ENCODE peak calls at places on chromosomes 11 and 22, in ten cellular contexts. J is CD8-positive, alpha-beta T cell; D is left ventricle myocardium inferior; V is cardiac fibroblast; A is LNCaP clone FGC; G is brain microvascular endothelial cell; W is lower lobe of right lung; H is transverse colon; Y is astrocyte of the spinal cord; T is spleen. M is an unnamed sample.

GRCh38 chr11:117643606-117644300 is 153.3 kb downstream of the DSCAML1 start:
- DNase-seq in H (no peak), G (no peak), D (no peak), W (no peak), Y (no peak), V (no peak), J (no peak), T (peak; percentile 24), A (no peak), M (no peak)

GRCh38 chr11:80637011-80637410 is 1196.2 kb upstream of the TENM4 start:
- DNase-seq in V (no peak), A (no peak), Y (no peak), J (no peak), G (no peak), W (no peak), H (no peak), D (no peak), T (no peak), M (no peak)

GRCh38 chr11:114152162-114152561 is 92.7 kb downstream of the ZBTB16 start:
- DNase-seq in D (no peak), V (no peak), A (no peak), H (no peak), G (no peak), Y (no peak), J (no peak), W (no peak), T (no peak), M (no peak)

GRCh38 chr11:116955949-116956348 is 118.5 kb upstream of the APOA1 start:
- DNase-seq in G (no peak), D (no peak), A (no peak), V (no peak), H (no peak), W (no peak), J (no peak), T (no peak), Y (no peak), M (no peak)

GRCh38 chr11:1762537-1763302 is 1.0 kb downstream of the CTSD start:
- DNase-seq in W (peak; percentile 73), J (no peak), A (peak; percentile 41), G (no peak), V (no peak), D (peak; percentile 61), T (peak; percentile 83), Y (no peak), H (peak; percentile 91), M (peak; percentile 79)

GRCh38 chr11:56533054-56533740 is 9.9 kb downstream of the OR5M11 start:
- DNase-seq in J (no peak), D (no peak), T (no peak), W (no peak), G (no peak), V (no peak), H (peak; percentile 24), Y (no peak), A (peak; percentile 75), M (no peak)

GRCh38 chr11:2415171-2415570 is 14.6 kb downstream of the TSSC4 start:
- DNase-seq in J (no peak), D (no peak), W (no peak), G (no peak), V (no peak), T (no peak), A (no peak), Y (no peak), H (no peak), M (no peak)

GRCh38 chr11:15258433-15259350 is 144.0 kb downstream of the INSC start:
- DNase-seq in D (no peak), G (peak; percentile 23), T (no peak), H (no peak), V (peak; percentile 32), A (peak; percentile 67), Y (peak; percentile 54), J (no peak), W (no peak), M (peak; percentile 26)

GRCh38 chr11:65651589-65652510 is 10.9 kb downstream of the RELA start:
- DNase-seq in W (peak; percentile 75), Y (peak; percentile 33), V (peak; percentile 52), J (no peak), A (peak; percentile 83), D (peak; percentile 36), H (peak; percentile 82), T (peak; percentile 88), G (no peak), M (no peak)

GRCh38 chr22:23068096-23068831 is 2.1 kb upstream of the GNAZ start:
- DNase-seq in A (no peak), H (peak; percentile 6), G (no peak), W (peak; percentile 43), V (no peak), J (no peak), Y (no peak), D (no peak), T (peak; percentile 58), M (no peak)

GRCh38 chr11:86809561-86809960 is 9.2 kb downstream of the PRSS23 start:
- DNase-seq in Y (no peak), A (no peak), H (no peak), V (no peak), G (no peak), D (no peak), T (no peak), J (no peak), W (no peak), M (no peak)

GRCh38 chr11:64056213-64056785 is 20.6 kb downstream of the FLRT1 start:
- DNase-seq in V (no peak), J (no peak), W (no peak), T (no peak), Y (no peak), G (no peak), A (no peak), D (no peak), H (no peak), M (no peak)

GRCh38 chr11:99117603-99118002 is 96.9 kb downstream of the CNTN5 start:
- DNase-seq in W (no peak), T (no peak), D (no peak), V (no peak), A (no peak), H (no peak), J (no peak), Y (no peak), G (no peak), M (no peak)
- TF ChIP-seq CTCF in W (no peak), T (no peak), D (no peak), V (no peak), A (no peak), H (no peak), J (no peak), Y (no peak), G (peak; percentile 2), M (no peak)

DNA sequence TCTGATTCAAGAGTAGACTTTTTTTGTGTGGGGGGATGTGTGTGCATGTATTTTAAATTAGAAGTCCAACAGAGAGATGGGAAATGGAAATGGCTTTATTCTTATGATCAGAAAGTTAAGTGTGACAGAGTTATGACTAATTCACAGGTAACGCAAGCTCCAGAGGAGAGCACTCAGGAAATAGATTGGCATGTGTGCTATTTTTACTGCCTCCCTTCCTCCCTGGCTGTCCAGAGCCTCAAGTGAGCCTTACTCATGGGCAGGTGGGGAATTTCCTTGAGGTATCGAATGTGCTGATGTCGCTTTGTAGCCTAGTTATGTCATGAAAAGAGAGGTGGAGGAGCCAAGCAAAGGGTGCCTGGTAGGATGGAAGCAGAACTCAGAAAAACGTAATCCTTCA is 70.3 kb upstream of the BDNF start:
- DNase-seq in H (no peak), V (peak; percentile 1), G (no peak), W (no peak), Y (no peak), J (no peak), T (no peak), D (no peak), A (no peak), M (no peak)
- H3K4me3 ChIP-seq in H (no peak overlapping the region), V (no peak overlapping the region), G (no peak overlapping the region), W (no peak overlapping the region), Y (no peak overlapping the region), J (no peak overlapping the region), T (no peak overlapping the region), D (no peak overlapping the region), A (no peak overlapping the region), M (no peak overlapping the region)

GRCh38 chr11:11078344-11078743 is 220.5 kb upstream of the ZBED5 start:
- DNase-seq in V (peak; percentile 17), W (no peak), D (no peak), J (no peak), A (no peak), G (peak; percentile 10), H (no peak), T (no peak), Y (peak; percentile 2), M (no peak)
- TF ChIP-seq CTCF in V (no peak), W (no peak), D (no peak), J (no peak), A (no peak), G (peak; percentile 22), H (no peak), T (no peak), Y (no peak), M (no peak)

GRCh38 chr11:9748361-9748970 is 84.6 kb downstream of the SWAP70 start:
- DNase-seq in A (peak; percentile 56), V (peak; percentile 88), W (peak; percentile 68), J (peak; percentile 55), Y (peak; percentile 81), G (peak; percentile 76), H (peak; percentile 57), D (no peak), T (no peak), M (peak; percentile 78)

GRCh38 chr11:9747229-9747628 is 83.4 kb downstream of the SWAP70 start:
- DNase-seq in V (no peak), T (no peak), D (no peak), J (no peak), H (no peak), A (no peak), G (no peak), W (no peak), Y (no peak), M (no peak)

GRCh38 chr11:9750551-9750950 is 86.7 kb downstream of the SWAP70 start:
- DNase-seq in W (no peak), V (no peak), J (no peak), H (no peak), T (no peak), A (peak; percentile 39), Y (no peak), G (no peak), D (no peak), M (no peak)

GRCh38 chr11:9745411-9746211 is 81.7 kb downstream of the SWAP70 start:
- DNase-seq in H (no peak), J (no peak), V (no peak), G (no peak), T (no peak), D (no peak), Y (no peak), A (no peak), W (no peak), M (no peak)

DNA sequence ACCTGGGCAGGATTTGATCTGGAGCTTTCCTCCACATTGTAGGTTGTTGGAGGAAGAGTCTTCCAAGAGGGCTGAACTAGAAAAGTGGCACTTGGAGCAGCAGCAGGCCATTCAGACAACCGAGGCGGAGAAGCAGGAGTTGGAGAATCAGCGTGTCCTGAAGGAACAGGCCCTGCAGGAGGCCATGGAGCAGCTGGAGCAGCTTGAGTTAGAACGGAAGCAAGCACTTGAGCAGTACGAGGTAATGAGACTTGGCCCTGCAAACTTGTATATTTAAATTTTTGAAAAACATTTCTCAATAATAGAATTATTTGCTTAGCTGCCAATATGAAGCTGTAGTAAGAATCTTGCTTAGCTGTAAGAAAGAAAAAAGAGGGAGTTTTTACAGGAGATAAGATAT is 83.9 kb downstream of the SWAP70 start:
- DNase-seq in T (no peak), J (no peak), G (no peak), H (no peak), W (peak; percentile 58), A (no peak), V (no peak), Y (no peak), D (no peak), M (no peak)
- H3K4me3 ChIP-seq in T (no peak overlapping the region), J (no peak overlapping the region), G (no peak overlapping the region), H (no peak overlapping the region), W (no peak overlapping the region), A (no peak overlapping the region), V (no peak overlapping the region), Y (no peak overlapping the region), D (no peak overlapping the region), M (no peak overlapping the region)

M was measured in testis.